ENCODE peak calls at places on chromosomes 7 and 10, in eight cellular contexts. L is amniotic stem cell; O is RWPE1; J is retina; I is activated CD4-positive, alpha-beta T cell treated with anti-CD3 and anti-CD28 coated beads for 48 hours; N is dermis blood vessel endothelial cell; G is left colon; U is activated effector memory CD4-positive, alpha-beta T cell treated with Interleukin-2 at 50 U/mL for 16 hours. A is an unnamed sample.
A peak's percentile ranks its signal among the peaks of the same experiment; 100 is the strongest.

GRCh38 chr7:84088669-84089278 is 105.8 kb downstream of the SEMA3A start:
- DNase-seq in L (no peak), O (peak; percentile 3), J (no peak), I (no peak), N (no peak), G (no peak), U (no peak), A (no peak)

GRCh38 chr10:79349072-79349491 is 1.8 kb downstream of the PPIF start:
- DNase-seq in L (no peak), O (no peak), J (no peak), I (no peak), N (no peak), G (no peak), U (no peak), A (no peak)

GRCh38 chr7:126529833-126530232 is 722.9 kb downstream of the GRM8 start:
- DNase-seq in L (no peak), O (peak; percentile 8), J (no peak), I (no peak), N (no peak), G (no peak), U (no peak), A (no peak)

GRCh38 chr10:78309536-78310237 is 276.0 kb downstream of the RPS24 start:
- DNase-seq in L (no peak), O (no peak), J (no peak), I (no peak), N (no peak), G (no peak), U (no peak), A (no peak)

GRCh38 chr10:106705576-106706526 is 458.7 kb downstream of the SORCS1 start:
- DNase-seq in L (peak; percentile 86), O (peak; percentile 59), J (peak; percentile 82), I (peak; percentile 54), N (peak; percentile 31), G (peak; percentile 59), U (no peak), A (peak; percentile 63)

GRCh38 chr7:24052572-24053223 is 231.3 kb upstream of the NPY start:
- DNase-seq in L (peak; percentile 56), O (peak; percentile 79), J (no peak), I (no peak), N (no peak), G (no peak), U (no peak), A (no peak)

GRCh38 chr10:3786295-3786981 is 1.4 kb upstream of the KLF6 start:
- DNase-seq in L (no peak), O (no peak), J (peak; percentile 90), I (peak; percentile 61), N (peak; percentile 91), G (no peak), U (no peak), A (no peak)

GRCh38 chr10:69407621-69408301 is 9.0 kb downstream of the TACR2 start:
- DNase-seq in L (no peak), O (no peak), J (peak; percentile 64), I (peak; percentile 32), N (peak; percentile 65), G (no peak), U (no peak), A (peak; percentile 28)

GRCh38 chr10:119538632-119539358 is 3.7 kb downstream of the RGS10 start:
- DNase-seq in L (no peak), O (no peak), J (peak; percentile 6), I (peak; percentile 62), N (no peak), G (peak; percentile 38), U (peak; percentile 18), A (no peak)

GRCh38 chr10:71520042-71520441 is 123.3 kb downstream of the CDH23 start:
- DNase-seq in L (no peak), O (no peak), J (no peak), I (no peak), N (peak; percentile 79), G (no peak), U (no peak), A (no peak)

GRCh38 chr10:84590794-84591193 is 262.4 kb downstream of the CCSER2 start:
- DNase-seq in L (no peak), O (no peak), J (no peak), I (no peak), N (no peak), G (peak; percentile 5), U (no peak), A (no peak)

GRCh38 chr7:46385662-46386309 is 464.7 kb upstream of the IGFBP3 start:
- DNase-seq in L (peak; percentile 72), O (peak; percentile 55), J (no peak), I (no peak), N (no peak), G (no peak), U (no peak), A (no peak)

GRCh38 chr7:92436843-92437445 is 10.3 kb upstream of the GATAD1 start:
- DNase-seq in L (no peak), O (no peak), J (no peak), I (no peak), N (no peak), G (no peak), U (no peak), A (no peak)

GRCh38 chr7:93043393-93043985 is 74.3 kb downstream of the SAMD9 start:
- DNase-seq in L (peak; percentile 80), O (peak; percentile 86), J (peak; percentile 88), I (no peak), N (peak; percentile 22), G (no peak), U (no peak), A (no peak)

GRCh38 chr7:80393786-80394185 is 118.1 kb downstream of the GNAT3 start:
- DNase-seq in L (no peak), O (no peak), J (no peak), I (no peak), N (no peak), G (no peak), U (no peak), A (no peak)

GRCh38 chr10:59991661-59992060 is 85.3 kb upstream of the CCDC6 start:
- DNase-seq in L (no peak), O (peak; percentile 63), J (no peak), I (no peak), N (peak; percentile 20), G (peak; percentile 36), U (no peak), A (no peak)

GRCh38 chr10:43707755-43708154 is 59.1 kb upstream of the ZNF32 start:
- DNase-seq in L (no peak), O (no peak), J (no peak), I (no peak), N (peak; percentile 92), G (no peak), U (no peak), A (peak; percentile 48)

GRCh38 chr7:15720849-15721471 is 34.5 kb upstream of the MEOX2 start:
- DNase-seq in L (no peak), O (no peak), J (peak; percentile 5), I (peak; percentile 8), N (peak; percentile 90), G (peak; percentile 30), U (no peak), A (peak; percentile 23)

GRCh38 chr10:88800152-88801125 is 2.1 kb upstream of the LIPM start:
- DNase-seq in L (no peak), O (peak; percentile 21), J (no peak), I (peak; percentile 54), N (no peak), G (no peak), U (no peak), A (peak; percentile 19)

GRCh38 chr7:22435105-22435504 is 64.9 kb downstream of the STEAP1B start:
- DNase-seq in L (no peak), O (no peak), J (no peak), I (no peak), N (no peak), G (no peak), U (no peak), A (no peak)

GRCh38 chr10:131448883-131449282 is 137.4 kb upstream of the TCERG1L start:
- DNase-seq in L (no peak), O (no peak), J (no peak), I (no peak), N (no peak), G (no peak), U (no peak), A (no peak)

GRCh38 chr10:131897297-131897899 is 3.4 kb upstream of the PPP2R2D start:
- DNase-seq in L (no peak), O (no peak), J (no peak), I (no peak), N (no peak), G (no peak), U (no peak), A (peak; percentile 7)

GRCh38 chr7:18408461-18408860 is 87.1 kb upstream of the HDAC9 start:
- DNase-seq in L (peak; percentile 47), O (no peak), J (no peak), I (no peak), N (peak; percentile 76), G (no peak), U (no peak), A (no peak)

GRCh38 chr10:58173391-58173790 is 94.3 kb downstream of the IPMK start:
- DNase-seq in L (no peak), O (no peak), J (no peak), I (no peak), N (no peak), G (no peak), U (no peak), A (no peak)

GRCh38 chr7:118232837-118233236 is 8.3 kb downstream of the ANKRD7 start:
- DNase-seq in L (no peak), O (peak; percentile 20), J (no peak), I (no peak), N (no peak), G (no peak), U (no peak), A (no peak)

GRCh38 chr10:93495654-93496321 is 624 bp upstream of the CEP55 start:
- DNase-seq in L (no peak), O (peak; percentile 53), J (no peak), I (peak; percentile 40), N (peak; percentile 45), G (peak; percentile 50), U (peak; percentile 19), A (peak; percentile 34)